ENCODE peak calls at places on chromosomes 2 and 18, in five cellular contexts. One of them, this sample, is unnamed.

GRCh38 chr18:68847219-68847860 is 49.5 kb downstream of the CCDC102B start:
- DNase-seq in IMR-90: peak
- DNase-seq in HepG2: peak
- DNase-seq in GM12878: no peak
- DNase-seq in SK-N-SH: no peak
- DNase-seq in this sample: no peak

GRCh38 chr2:158745067-158745865 is 49.9 kb upstream of the DAPL1 start:
- DNase-seq in IMR-90: peak
- DNase-seq in HepG2: peak
- DNase-seq in GM12878: no peak
- DNase-seq in SK-N-SH: peak
- DNase-seq in this sample: no peak

GRCh38 chr18:7977897-7978296 is 410.8 kb downstream of the PTPRM start:
- DNase-seq in IMR-90: no peak
- DNase-seq in HepG2: no peak
- DNase-seq in GM12878: no peak
- DNase-seq in SK-N-SH: no peak
- DNase-seq in this sample: no peak

GRCh38 chr2:45373534-45373933 is 237.5 kb downstream of the SRBD1 start:
- DNase-seq in IMR-90: no peak
- DNase-seq in HepG2: peak
- DNase-seq in GM12878: no peak
- DNase-seq in SK-N-SH: no peak
- DNase-seq in this sample: no peak

GRCh38 chr2:6773694-6774044 is 92.0 kb downstream of the CMPK2 start:
- DNase-seq in IMR-90: no peak
- DNase-seq in HepG2: no peak
- DNase-seq in GM12878: no peak
- DNase-seq in SK-N-SH: no peak
- DNase-seq in this sample: no peak

GRCh38 chr2:161436411-161436810 is 20.3 kb downstream of the TBR1 start:
- DNase-seq in IMR-90: peak
- DNase-seq in HepG2: no peak
- DNase-seq in GM12878: no peak
- DNase-seq in SK-N-SH: no peak
- DNase-seq in this sample: no peak

GRCh38 chr2:219126555-219126954 is 34.1 kb downstream of the NHEJ1 start:
- DNase-seq in IMR-90: no peak
- DNase-seq in HepG2: peak
- DNase-seq in GM12878: no peak
- DNase-seq in SK-N-SH: no peak
- DNase-seq in this sample: no peak

GRCh38 chr2:263774-264492 is at the start of gene SH3YL1:
- DNase-seq in IMR-90: no peak
- DNase-seq in HepG2: no peak
- DNase-seq in GM12878: no peak
- DNase-seq in SK-N-SH: peak
- DNase-seq in this sample: no peak

GRCh38 chr2:204571911-204572310 is 26.6 kb downstream of the PARD3B start:
- DNase-seq in IMR-90: no peak
- DNase-seq in HepG2: no peak
- DNase-seq in GM12878: no peak
- DNase-seq in SK-N-SH: no peak
- DNase-seq in this sample: no peak

GRCh38 chr2:220000080-220000479 is 372.6 kb downstream of the SLC4A3 start:
- DNase-seq in IMR-90: peak
- DNase-seq in HepG2: no peak
- DNase-seq in GM12878: no peak
- DNase-seq in SK-N-SH: no peak
- DNase-seq in this sample: no peak

GRCh38 chr2:215071676-215072075 is 66.8 kb downstream of the ABCA12 start:
- DNase-seq in IMR-90: no peak
- DNase-seq in HepG2: no peak
- DNase-seq in GM12878: no peak
- DNase-seq in SK-N-SH: no peak
- DNase-seq in this sample: no peak

GRCh38 chr2:215063526-215063925 is 74.9 kb downstream of the ABCA12 start:
- DNase-seq in IMR-90: no peak
- DNase-seq in HepG2: no peak
- DNase-seq in GM12878: no peak
- DNase-seq in SK-N-SH: no peak
- DNase-seq in this sample: no peak

GRCh38 chr2:215066138-215066537 is 72.3 kb downstream of the ABCA12 start:
- DNase-seq in IMR-90: no peak
- DNase-seq in HepG2: no peak
- DNase-seq in GM12878: no peak
- DNase-seq in SK-N-SH: peak
- DNase-seq in this sample: no peak

GRCh38 chr2:215068399-215068798 is 70.0 kb downstream of the ABCA12 start:
- DNase-seq in IMR-90: no peak
- DNase-seq in HepG2: no peak
- DNase-seq in GM12878: no peak
- DNase-seq in SK-N-SH: no peak
- DNase-seq in this sample: no peak
- H2AFZ ChIP-seq in IMR-90: no peak
- H2AFZ ChIP-seq in HepG2: no peak
- H2AFZ ChIP-seq in GM12878: no peak
- H2AFZ ChIP-seq in SK-N-SH: no peak
- H2AFZ ChIP-seq in this sample: no peak

DNA sequence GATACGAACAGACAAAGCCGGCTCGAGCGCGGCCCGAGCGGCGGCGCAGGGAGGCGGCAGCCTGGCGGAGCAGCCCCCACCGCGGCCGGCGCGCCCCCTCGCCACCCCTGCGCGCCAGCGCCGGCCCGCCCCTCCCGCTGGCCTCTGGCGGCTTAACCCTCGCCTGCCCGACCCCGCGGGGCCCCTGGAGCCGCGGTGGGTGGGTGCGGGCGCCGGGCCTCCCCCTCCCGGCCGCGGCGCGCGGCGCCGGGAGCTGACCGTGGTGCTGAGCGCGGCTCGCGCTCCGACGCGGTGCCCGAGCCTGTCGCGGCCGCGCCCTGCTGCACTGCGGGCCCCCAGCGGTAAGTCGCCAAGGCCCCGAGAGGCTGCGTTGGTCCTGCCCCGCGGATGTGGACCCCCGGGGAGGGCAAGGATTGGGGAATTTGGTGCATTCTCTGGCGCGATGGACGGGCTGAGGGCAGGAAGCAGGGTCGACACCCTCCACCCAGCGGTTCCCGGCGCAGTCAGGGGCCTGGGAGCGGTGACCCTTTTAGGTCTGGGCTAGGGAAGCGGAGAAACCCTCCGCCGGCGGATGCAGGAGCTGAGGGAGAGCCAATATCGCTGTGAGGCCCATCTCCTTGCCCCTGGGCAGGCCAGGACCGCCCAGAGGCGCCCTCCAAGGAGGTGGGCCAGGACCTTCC is 841 bp downstream of the AMER3 start:
- DNase-seq in IMR-90: no peak
- DNase-seq in HepG2: no peak
- DNase-seq in GM12878: no peak
- DNase-seq in SK-N-SH: peak
- DNase-seq in this sample: peak
- TF ChIP-seq MXI1 in IMR-90: no peak
- TF ChIP-seq MXI1 in HepG2: no peak
- TF ChIP-seq MXI1 in GM12878: no peak
- TF ChIP-seq MXI1 in SK-N-SH: no peak
- TF ChIP-seq MXI1 in this sample: no peak

GRCh38 chr2:31256611-31257382 is 22.8 kb downstream of the EHD3 start:
- DNase-seq in IMR-90: no peak
- DNase-seq in HepG2: no peak
- DNase-seq in GM12878: no peak
- DNase-seq in SK-N-SH: no peak
- DNase-seq in this sample: no peak
- H2AFZ ChIP-seq in IMR-90: no peak
- H2AFZ ChIP-seq in HepG2: no peak
- H2AFZ ChIP-seq in GM12878: no peak
- H2AFZ ChIP-seq in SK-N-SH: no peak
- H2AFZ ChIP-seq in this sample: no peak

DNA sequence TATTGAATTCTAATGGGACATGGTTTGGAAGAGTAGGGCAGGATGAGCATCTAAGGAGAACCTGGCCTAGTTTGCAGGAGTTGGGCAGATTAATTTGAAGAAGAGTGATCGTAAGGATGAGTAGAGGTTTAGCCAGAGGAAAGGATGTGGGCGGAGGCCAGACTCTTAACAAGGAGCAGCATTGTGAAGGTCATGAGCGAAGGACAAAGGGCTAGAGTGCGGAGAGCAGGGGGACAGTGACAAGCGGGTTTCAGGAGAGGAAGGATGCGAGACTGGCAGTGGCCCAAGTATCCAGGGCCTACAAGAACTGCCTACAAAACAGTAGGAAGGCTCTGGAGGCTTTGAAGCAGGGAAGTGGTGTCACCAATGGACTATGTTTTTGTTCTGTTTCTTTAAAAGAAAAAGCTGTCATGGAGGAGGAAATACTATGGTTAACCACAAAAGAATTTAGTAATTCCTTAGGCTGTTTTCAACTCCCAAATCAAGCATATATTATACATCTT is 20.1 kb downstream of the SLC66A3 start:
- DNase-seq in IMR-90: peak
- DNase-seq in HepG2: no peak
- DNase-seq in GM12878: no peak
- DNase-seq in SK-N-SH: no peak
- DNase-seq in this sample: no peak
- TF ChIP-seq MXI1 in IMR-90: no peak
- TF ChIP-seq MXI1 in HepG2: no peak
- TF ChIP-seq MXI1 in GM12878: no peak
- TF ChIP-seq MXI1 in SK-N-SH: no peak
- TF ChIP-seq MXI1 in this sample: no peak

DNA sequence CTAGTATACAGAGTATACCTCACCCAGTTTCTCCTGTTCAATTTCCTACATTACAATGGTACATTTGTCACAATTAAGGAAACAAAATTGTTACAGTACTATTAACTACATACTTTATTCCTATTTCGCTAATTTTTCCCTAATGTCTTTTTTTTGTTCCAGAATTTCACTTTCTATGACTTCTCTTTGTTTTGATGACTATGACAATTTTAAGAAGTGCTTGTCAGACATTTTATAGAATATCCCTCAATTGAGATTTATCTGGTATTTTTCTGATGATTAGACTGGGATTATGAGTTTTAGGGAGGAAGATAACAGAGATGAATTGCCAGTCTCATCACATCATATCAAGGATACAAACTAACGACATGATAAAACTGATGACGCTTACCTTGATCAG is 211.8 kb upstream of the STON1 start:
- DNase-seq in IMR-90: no peak
- DNase-seq in HepG2: no peak
- DNase-seq in GM12878: no peak
- DNase-seq in SK-N-SH: no peak
- DNase-seq in this sample: no peak
- H2AFZ ChIP-seq in IMR-90: no peak
- H2AFZ ChIP-seq in HepG2: no peak
- H2AFZ ChIP-seq in GM12878: no peak
- H2AFZ ChIP-seq in SK-N-SH: no peak
- H2AFZ ChIP-seq in this sample: no peak

GRCh38 chr2:216404010-216404618 is 8.2 kb upstream of the SMARCAL1 start:
- DNase-seq in IMR-90: peak
- DNase-seq in HepG2: peak
- DNase-seq in GM12878: no peak
- DNase-seq in SK-N-SH: peak
- DNase-seq in this sample: peak
- TF ChIP-seq MXI1 in IMR-90: no peak
- TF ChIP-seq MXI1 in HepG2: no peak
- TF ChIP-seq MXI1 in GM12878: no peak
- TF ChIP-seq MXI1 in SK-N-SH: no peak
- TF ChIP-seq MXI1 in this sample: no peak

GRCh38 chr2:157376041-157376440 is 50.4 kb upstream of the ERMN start:
- DNase-seq in IMR-90: no peak
- DNase-seq in HepG2: no peak
- DNase-seq in GM12878: no peak
- DNase-seq in SK-N-SH: no peak
- DNase-seq in this sample: no peak
- H2AFZ ChIP-seq in IMR-90: no peak
- H2AFZ ChIP-seq in HepG2: no peak
- H2AFZ ChIP-seq in GM12878: no peak
- H2AFZ ChIP-seq in SK-N-SH: no peak
- H2AFZ ChIP-seq in this sample: no peak

GRCh38 chr2:38076710-38077430 is 919 bp upstream of the CYP1B1 start:
- DNase-seq in IMR-90: peak
- DNase-seq in HepG2: no peak
- DNase-seq in GM12878: no peak
- DNase-seq in SK-N-SH: peak
- DNase-seq in this sample: no peak
- TF ChIP-seq MXI1 in IMR-90: no peak
- TF ChIP-seq MXI1 in HepG2: no peak
- TF ChIP-seq MXI1 in GM12878: no peak
- TF ChIP-seq MXI1 in SK-N-SH: peak
- TF ChIP-seq MXI1 in this sample: no peak

This sample was measured in K562.